ENCODE peak calls at places on chromosomes 4 and X, in six cellular contexts. W is IMR-90, K is mesenchymal stem cell, S is neuronal stem cell, N is H1, L is trophoblast cell. Y is an unnamed sample.

GRCh38 chr4:88743696-88744095 is 46.1 kb upstream of the NAP1L5 start:
- DNase-seq in N (no peak), L (no peak), W (peak; percentile 94), K (peak; percentile 54), S (no peak), Y (peak; percentile 10)

GRCh38 chr4:114277690-114278089 is 298.2 kb upstream of the ARSJ start:
- DNase-seq in K (no peak), S (no peak), W (peak; percentile 70), N (no peak), L (no peak), Y (no peak)

GRCh38 chr4:120056249-120056648 is 10.4 kb downstream of the MAD2L1 start:
- DNase-seq in L (no peak), K (peak; percentile 61), W (peak; percentile 70), S (no peak), N (no peak), Y (no peak)

GRCh38 chr4:82559735-82560120 is 2.1 kb downstream of the TMEM150C start:
- DNase-seq in W (no peak), K (no peak), L (no peak), N (no peak), S (no peak), Y (peak; percentile 92)

GRCh38 chr4:147354994-147355393 is 125.9 kb upstream of the EDNRA start:
- DNase-seq in K (peak; percentile 39), S (no peak), N (no peak), L (no peak), W (peak; percentile 61), Y (no peak)

GRCh38 chrX:131812847-131813825 is 210.0 kb upstream of the STK26 start:
- DNase-seq in N (no peak), K (no peak), S (no peak), L (peak; percentile 18), W (peak; percentile 79), Y (no peak)

GRCh38 chrX:16164748-16165147 is 2.5 kb upstream of the MAGEB17 start:
- DNase-seq in L (no peak), K (no peak), N (no peak), W (no peak), S (no peak), Y (no peak)

GRCh38 chr4:120977435-120977997 is 55.0 kb upstream of the PRDM5 start:
- DNase-seq in K (peak; percentile 57), L (peak; percentile 33), S (no peak), W (peak; percentile 70), N (no peak), Y (peak; percentile 86)

GRCh38 chrX:94854251-94854650 is 1180.2 kb downstream of the FAM133A start:
- DNase-seq in K (no peak), S (no peak), N (no peak), L (peak; percentile 67), W (no peak), Y (peak; percentile 54)

GRCh38 chrX:119067023-119067739 is 5.6 kb upstream of the CT47C1 start:
- DNase-seq in N (no peak), W (peak; percentile 49), L (peak; percentile 10), S (peak; percentile 17), K (peak; percentile 62), Y (peak; percentile 52)

GRCh38 chrX:13614154-13614553 is 38.8 kb upstream of the TCEANC start:
- DNase-seq in W (no peak), L (no peak), K (no peak), N (no peak), S (no peak), Y (no peak)

GRCh38 chr4:133866328-133866699 is 335.3 kb downstream of the PABPC4L start:
- DNase-seq in W (peak; percentile 28), N (no peak), L (no peak), S (no peak), K (peak; percentile 42), Y (peak; percentile 21)

GRCh38 chr4:108107729-108108382 is 60.9 kb downstream of the LEF1 start:
- DNase-seq in K (no peak), N (no peak), S (no peak), W (no peak), L (no peak), Y (no peak)

GRCh38 chr4:81130569-81130968 is 84.5 kb downstream of the PRKG2 start:
- DNase-seq in S (no peak), W (no peak), N (no peak), L (no peak), K (no peak), Y (peak; percentile 18)

GRCh38 chr4:124449881-124450280 is 262.7 kb downstream of the ANKRD50 start:
- DNase-seq in W (no peak), N (no peak), K (no peak), S (no peak), L (no peak), Y (no peak)

GRCh38 chrX:136810493-136810892 is 29.8 kb upstream of the ARHGEF6 start:
- DNase-seq in N (no peak), S (no peak), W (no peak), K (no peak), L (no peak), Y (no peak)

GRCh38 chr4:168521736-168522135 is 24.9 kb downstream of the PALLD start:
- DNase-seq in K (no peak), W (no peak), N (no peak), S (no peak), L (no peak), Y (no peak)

GRCh38 chr4:79198886-79199591 is 126.8 kb downstream of the NAA11 start:
- DNase-seq in S (no peak), N (no peak), W (no peak), K (no peak), L (no peak), Y (peak; percentile 2)

GRCh38 chrX:9626379-9626778 is 139.3 kb downstream of the GPR143 start:
- DNase-seq in L (no peak), N (no peak), W (peak; percentile 11), S (no peak), K (no peak), Y (no peak)

GRCh38 chr4:121165206-121165605 is 1.1 kb upstream of the TNIP3 start:
- DNase-seq in K (no peak), L (no peak), S (no peak), N (no peak), W (no peak), Y (no peak)

GRCh38 chr4:76512000-76512399 is 77.0 kb downstream of the SHROOM3 start:
- DNase-seq in W (no peak), K (no peak), L (no peak), N (no peak), S (no peak), Y (no peak)

GRCh38 chr4:99803702-99804101 is 12.9 kb upstream of the DAPP1 start:
- DNase-seq in L (no peak), W (no peak), N (no peak), S (no peak), K (no peak), Y (no peak)

GRCh38 chr4:91198951-91199350 is 1071.8 kb downstream of the CCSER1 start:
- DNase-seq in L (no peak), K (peak; percentile 13), N (no peak), S (no peak), W (no peak), Y (no peak)

GRCh38 chrX:50071507-50071906 is 129.3 kb downstream of the AKAP4 start:
- DNase-seq in L (no peak), S (no peak), W (no peak), N (no peak), K (no peak), Y (no peak)

GRCh38 chrX:50068293-50068568 is 132.6 kb downstream of the AKAP4 start:
- DNase-seq in W (no peak), K (no peak), L (no peak), S (no peak), N (no peak), Y (no peak)

GRCh38 chrX:50066318-50066937 is 134.4 kb downstream of the AKAP4 start:
- DNase-seq in S (no peak), N (no peak), K (no peak), L (no peak), W (no peak), Y (no peak)

GRCh38 chrX:50068893-50069292 is 131.9 kb downstream of the AKAP4 start:
- DNase-seq in L (no peak), W (no peak), K (no peak), S (no peak), N (no peak), Y (no peak)

GRCh38 chrX:50067435-50068292 is 133.1 kb downstream of the AKAP4 start:
- DNase-seq in K (peak; percentile 60), L (peak; percentile 3), N (peak; percentile 15), S (peak; percentile 67), W (peak; percentile 47), Y (peak; percentile 94)
- H2BK120ac ChIP-seq in K (no peak overlapping the region), L (no peak overlapping the region), N (no peak overlapping the region), S (no peak overlapping the region), W (no peak overlapping the region), Y (no peak overlapping the region)

GRCh38 chrX:71214152-71214551 is 8.9 kb upstream of the GJB1 start:
- DNase-seq in W (no peak), K (no peak), N (no peak), S (no peak), L (no peak), Y (no peak)
- H3K36me3 ChIP-seq in W (no peaks in the 10 kb centered on the region), K (no peaks in the 10 kb centered on the region), N (no peaks in the 10 kb centered on the region), S (no peaks in the 10 kb centered on the region), L (no peaks in the 10 kb centered on the region), Y (no peaks in the 10 kb centered on the region)

DNA sequence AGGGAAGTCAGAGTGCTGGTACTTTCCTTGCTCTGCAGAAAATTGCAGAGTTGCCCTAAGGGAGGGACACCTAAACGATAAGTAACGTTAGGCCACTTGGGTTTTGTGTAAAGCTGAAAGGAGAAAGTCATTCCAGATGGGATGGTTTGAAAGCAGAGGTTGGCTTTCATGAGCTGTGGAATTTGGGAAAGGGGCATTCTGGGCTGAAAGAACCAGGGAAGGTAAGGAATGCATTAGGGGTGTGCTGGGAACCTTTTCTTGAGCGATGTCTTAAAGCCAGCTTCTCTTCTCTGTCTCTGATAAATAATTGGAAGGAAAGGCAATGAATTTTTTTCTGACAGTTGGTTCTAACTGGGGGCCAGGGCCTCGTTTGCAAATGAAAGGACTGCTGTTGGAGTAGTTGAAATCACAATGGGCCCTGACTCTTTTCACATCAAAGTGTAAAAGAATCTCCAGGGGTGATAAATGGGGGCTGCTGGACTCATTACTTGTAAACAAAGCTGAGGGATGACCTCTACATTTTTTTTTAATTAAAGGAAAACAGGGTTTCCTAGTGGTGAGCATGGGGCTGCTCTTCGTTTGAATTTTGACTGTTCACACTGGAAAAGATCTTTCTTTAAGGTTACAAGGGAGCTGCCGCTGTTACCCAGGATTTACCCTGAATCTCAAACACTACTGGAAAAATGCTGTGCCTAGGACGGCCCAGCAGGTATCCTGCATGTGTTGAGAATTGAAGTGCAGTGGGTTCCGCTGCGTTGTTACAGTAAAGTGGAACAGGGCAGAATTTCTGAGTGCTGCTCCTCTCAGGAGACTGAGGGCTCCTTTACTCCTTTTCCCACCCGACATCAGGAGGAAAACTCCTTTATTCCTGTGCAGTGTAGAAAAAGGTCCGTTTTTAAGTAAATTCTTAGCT is 25.0 kb downstream of the AFF1 start:
- DNase-seq in S (peak; percentile 85), N (peak; percentile 72), L (no peak), K (peak; percentile 20), W (no peak), Y (peak; percentile 91)
- H2BK120ac ChIP-seq in S (peak overlapping the region; percentile 94), N (peak overlapping the region; percentile 71), L (no peak overlapping the region), K (no peak overlapping the region), W (peak overlapping the region; percentile 48), Y (no peak overlapping the region)

DNA sequence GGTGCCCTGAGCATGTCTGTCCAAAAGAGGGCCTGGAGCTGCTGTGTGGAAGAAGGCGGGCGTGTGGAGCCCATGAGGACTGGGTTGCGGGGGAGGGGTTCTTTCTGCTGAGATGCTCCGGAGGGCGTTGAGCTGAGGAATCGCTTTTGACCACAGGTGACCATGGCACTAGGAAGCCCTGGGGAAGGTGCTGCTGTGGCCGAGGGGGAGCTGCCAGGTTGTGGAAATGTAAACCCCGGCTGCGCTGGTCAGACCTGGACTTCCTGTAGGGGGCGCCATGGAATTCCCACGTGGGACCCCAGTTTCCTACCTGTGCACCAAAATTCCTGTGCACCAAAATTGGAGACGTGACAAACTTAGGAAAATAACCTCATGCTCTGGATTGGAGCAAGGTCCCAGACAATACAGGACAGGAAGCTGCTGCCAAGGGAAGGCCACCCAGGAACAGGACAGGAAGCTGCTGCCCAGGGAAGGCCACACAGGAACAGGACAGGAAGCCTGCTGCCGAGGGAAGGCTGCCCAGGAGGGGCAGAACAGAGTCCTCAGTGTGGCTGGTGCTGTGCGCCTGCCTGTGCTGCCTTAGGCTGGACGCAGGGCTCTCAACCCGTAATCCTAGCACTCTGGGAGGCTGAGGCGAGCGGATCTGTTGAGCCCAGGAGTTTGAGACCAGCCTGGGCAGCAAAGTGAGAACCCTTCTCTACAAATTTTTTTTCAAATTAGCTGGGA is 28.4 kb upstream of the UVSSA start:
- DNase-seq in W (no peak), L (no peak), K (no peak), N (no peak), S (no peak), Y (no peak)
- H3K36me3 ChIP-seq in W (peaks cover 55% of the 10 kb centered on the region), L (peaks cover 65% of the 10 kb centered on the region), K (peaks cover 82% of the 10 kb centered on the region), N (peaks cover 37% of the 10 kb centered on the region), S (peaks cover 46% of the 10 kb centered on the region), Y (peaks cover 4% of the 10 kb centered on the region)

Y was measured in mesendoderm.